ENCODE peak calls at places on chromosomes 12 and 14, in four cellular contexts. One of them, this sample, is unnamed. For H3K27me3 and H3K36me3, the result is how much of the 10 kb centered on the place peaks cover.

GRCh38 chr12:108584456-108585065 is 13.3 kb downstream of the TMEM119 start:
- DNase-seq in HCT116: no peak
- DNase-seq in heart right ventricle: no peak
- DNase-seq in upper lobe of left lung: no peak
- DNase-seq in this sample: no peak

GRCh38 chr12:88805692-88806091 is 225.4 kb upstream of the KITLG start:
- DNase-seq in HCT116: no peak
- DNase-seq in heart right ventricle: no peak
- DNase-seq in upper lobe of left lung: no peak
- DNase-seq in this sample: no peak

GRCh38 chr12:57848208-57848607 is 1.7 kb upstream of the CTDSP2 start:
- DNase-seq in HCT116: no peak
- DNase-seq in heart right ventricle: no peak
- DNase-seq in upper lobe of left lung: no peak
- DNase-seq in this sample: no peak

GRCh38 chr12:81347404-81347803 is 269.5 kb downstream of the ACSS3 start:
- DNase-seq in HCT116: no peak
- DNase-seq in heart right ventricle: no peak
- DNase-seq in upper lobe of left lung: no peak
- DNase-seq in this sample: no peak

GRCh38 chr12:116222358-116222757 is 55.1 kb downstream of the MED13L start:
- DNase-seq in HCT116: peak
- DNase-seq in heart right ventricle: peak
- DNase-seq in upper lobe of left lung: peak
- DNase-seq in this sample: no peak

GRCh38 chr14:101222362-101223090 is 319.0 kb upstream of the RTL1 start:
- DNase-seq in HCT116: no peak
- DNase-seq in heart right ventricle: no peak
- DNase-seq in upper lobe of left lung: no peak
- DNase-seq in this sample: no peak

GRCh38 chr14:88998027-88998426 is 173.6 kb downstream of the TTC8 start:
- DNase-seq in HCT116: no peak
- DNase-seq in heart right ventricle: no peak
- DNase-seq in upper lobe of left lung: no peak
- DNase-seq in this sample: no peak

GRCh38 chr14:32403688-32404087 is 74.6 kb downstream of the AKAP6 start:
- DNase-seq in HCT116: no peak
- DNase-seq in heart right ventricle: no peak
- DNase-seq in upper lobe of left lung: no peak
- DNase-seq in this sample: no peak

GRCh38 chr14:101733211-101733610 is 28.3 kb upstream of the PPP2R5C start:
- DNase-seq in HCT116: peak
- DNase-seq in heart right ventricle: no peak
- DNase-seq in upper lobe of left lung: peak
- DNase-seq in this sample: no peak

GRCh38 chr12:64680235-64680634 is 69.9 kb downstream of the RASSF3 start:
- DNase-seq in HCT116: no peak
- DNase-seq in heart right ventricle: no peak
- DNase-seq in upper lobe of left lung: no peak
- DNase-seq in this sample: no peak

GRCh38 chr12:93526786-93527428 is 45.6 kb upstream of the SOCS2 start:
- DNase-seq in HCT116: peak
- DNase-seq in heart right ventricle: no peak
- DNase-seq in upper lobe of left lung: peak
- DNase-seq in this sample: no peak

GRCh38 chr14:59919582-59920377 is at the start of gene LRRC9:
- DNase-seq in HCT116: no peak
- DNase-seq in heart right ventricle: no peak
- DNase-seq in upper lobe of left lung: peak
- DNase-seq in this sample: peak

GRCh38 chr12:46154221-46154975 is 114.4 kb downstream of the SLC38A1 start:
- DNase-seq in HCT116: peak
- DNase-seq in heart right ventricle: no peak
- DNase-seq in upper lobe of left lung: no peak
- DNase-seq in this sample: no peak

GRCh38 chr12:100114574-100114973 is 28.1 kb downstream of the BLTP3B start:
- DNase-seq in HCT116: no peak
- DNase-seq in heart right ventricle: no peak
- DNase-seq in upper lobe of left lung: no peak
- DNase-seq in this sample: no peak

GRCh38 chr12:89781161-89781560 is 72.5 kb upstream of the ATP2B1 start:
- DNase-seq in HCT116: no peak
- DNase-seq in heart right ventricle: no peak
- DNase-seq in upper lobe of left lung: peak
- DNase-seq in this sample: no peak

GRCh38 chr12:93323625-93324165 is 54.0 kb upstream of the NUDT4 start:
- DNase-seq in HCT116: no peak
- DNase-seq in heart right ventricle: no peak
- DNase-seq in upper lobe of left lung: no peak
- DNase-seq in this sample: no peak

GRCh38 chr14:102827716-102828115 is 50.5 kb downstream of the TRAF3 start:
- DNase-seq in HCT116: no peak
- DNase-seq in heart right ventricle: no peak
- DNase-seq in upper lobe of left lung: no peak
- DNase-seq in this sample: no peak

GRCh38 chr14:93648440-93649168 is 139.7 kb downstream of the PRIMA1 start:
- DNase-seq in HCT116: peak
- DNase-seq in heart right ventricle: no peak
- DNase-seq in upper lobe of left lung: no peak
- DNase-seq in this sample: no peak

GRCh38 chr12:41293011-41293410 is 104.9 kb downstream of the PDZRN4 start:
- DNase-seq in HCT116: peak
- DNase-seq in heart right ventricle: no peak
- DNase-seq in upper lobe of left lung: no peak
- DNase-seq in this sample: no peak

GRCh38 chr14:91636604-91637003 is 95.3 kb downstream of the CATSPERB start:
- DNase-seq in HCT116: no peak
- DNase-seq in heart right ventricle: no peak
- DNase-seq in upper lobe of left lung: no peak
- DNase-seq in this sample: no peak

GRCh38 chr14:95392841-95393240 is 73.1 kb upstream of the CLMN start:
- DNase-seq in HCT116: no peak
- DNase-seq in heart right ventricle: no peak
- DNase-seq in upper lobe of left lung: no peak
- DNase-seq in this sample: no peak

GRCh38 chr12:49201595-49202295 is 12.9 kb upstream of the TUBA1A start:
- DNase-seq in HCT116: no peak
- DNase-seq in heart right ventricle: peak
- DNase-seq in upper lobe of left lung: no peak
- DNase-seq in this sample: no peak

GRCh38 chr12:15636060-15636890 is 152.9 kb downstream of the EPS8 start:
- DNase-seq in HCT116: no peak
- DNase-seq in heart right ventricle: no peak
- DNase-seq in upper lobe of left lung: no peak
- DNase-seq in this sample: no peak

GRCh38 chr12:105352940-105353635 is 22.6 kb downstream of the C12orf75 start:
- DNase-seq in HCT116: no peak
- DNase-seq in heart right ventricle: no peak
- DNase-seq in upper lobe of left lung: no peak
- DNase-seq in this sample: no peak

GRCh38 chr12:121209221-121209620 is 708 bp upstream of the P2RX4 start:
- DNase-seq in HCT116: no peak
- DNase-seq in heart right ventricle: no peak
- DNase-seq in upper lobe of left lung: no peak
- DNase-seq in this sample: no peak

GRCh38 chr14:54188036-54188666 is 208.7 kb upstream of the CDKN3 start:
- DNase-seq in HCT116: no peak
- DNase-seq in heart right ventricle: no peak
- DNase-seq in upper lobe of left lung: no peak
- DNase-seq in this sample: no peak

GRCh38 chr14:20564501-20564997 is 3.7 kb upstream of the RNASE9 start:
- DNase-seq in HCT116: no peak
- DNase-seq in heart right ventricle: no peak
- DNase-seq in upper lobe of left lung: no peak
- DNase-seq in this sample: no peak

GRCh38 chr12:95218164-95218851 is 701 bp downstream of the VEZT start:
- DNase-seq in HCT116: no peak
- DNase-seq in heart right ventricle: no peak
- DNase-seq in upper lobe of left lung: no peak
- DNase-seq in this sample: no peak

GRCh38 chr14:68734231-68734732 is 58.6 kb downstream of the ZFP36L1 start:
- DNase-seq in HCT116: no peak
- DNase-seq in heart right ventricle: no peak
- DNase-seq in upper lobe of left lung: peak
- DNase-seq in this sample: no peak

GRCh38 chr12:53345486-53346195 is 9.5 kb upstream of the SP7 start:
- DNase-seq in HCT116: no peak
- DNase-seq in heart right ventricle: peak
- DNase-seq in upper lobe of left lung: no peak
- DNase-seq in this sample: no peak

GRCh38 chr12:53344824-53345485 is 8.8 kb upstream of the SP7 start:
- DNase-seq in HCT116: no peak
- DNase-seq in heart right ventricle: peak
- DNase-seq in upper lobe of left lung: peak
- DNase-seq in this sample: no peak

GRCh38 chr12:53343978-53344377 is 7.8 kb upstream of the SP7 start:
- DNase-seq in HCT116: no peak
- DNase-seq in heart right ventricle: no peak
- DNase-seq in upper lobe of left lung: no peak
- DNase-seq in this sample: no peak

GRCh38 chr12:53343449-53343848 is 7.3 kb upstream of the SP7 start:
- DNase-seq in HCT116: no peak
- DNase-seq in heart right ventricle: no peak
- DNase-seq in upper lobe of left lung: no peak
- DNase-seq in this sample: no peak

GRCh38 chr12:53344487-53344823 is 8.3 kb upstream of the SP7 start:
- DNase-seq in HCT116: no peak
- DNase-seq in heart right ventricle: no peak
- DNase-seq in upper lobe of left lung: no peak
- DNase-seq in this sample: no peak
- H3K27ac ChIP-seq in HCT116: no peak
- H3K27ac ChIP-seq in heart right ventricle: peak
- H3K27ac ChIP-seq in upper lobe of left lung: peak
- H3K27ac ChIP-seq in this sample: no peak

DNA sequence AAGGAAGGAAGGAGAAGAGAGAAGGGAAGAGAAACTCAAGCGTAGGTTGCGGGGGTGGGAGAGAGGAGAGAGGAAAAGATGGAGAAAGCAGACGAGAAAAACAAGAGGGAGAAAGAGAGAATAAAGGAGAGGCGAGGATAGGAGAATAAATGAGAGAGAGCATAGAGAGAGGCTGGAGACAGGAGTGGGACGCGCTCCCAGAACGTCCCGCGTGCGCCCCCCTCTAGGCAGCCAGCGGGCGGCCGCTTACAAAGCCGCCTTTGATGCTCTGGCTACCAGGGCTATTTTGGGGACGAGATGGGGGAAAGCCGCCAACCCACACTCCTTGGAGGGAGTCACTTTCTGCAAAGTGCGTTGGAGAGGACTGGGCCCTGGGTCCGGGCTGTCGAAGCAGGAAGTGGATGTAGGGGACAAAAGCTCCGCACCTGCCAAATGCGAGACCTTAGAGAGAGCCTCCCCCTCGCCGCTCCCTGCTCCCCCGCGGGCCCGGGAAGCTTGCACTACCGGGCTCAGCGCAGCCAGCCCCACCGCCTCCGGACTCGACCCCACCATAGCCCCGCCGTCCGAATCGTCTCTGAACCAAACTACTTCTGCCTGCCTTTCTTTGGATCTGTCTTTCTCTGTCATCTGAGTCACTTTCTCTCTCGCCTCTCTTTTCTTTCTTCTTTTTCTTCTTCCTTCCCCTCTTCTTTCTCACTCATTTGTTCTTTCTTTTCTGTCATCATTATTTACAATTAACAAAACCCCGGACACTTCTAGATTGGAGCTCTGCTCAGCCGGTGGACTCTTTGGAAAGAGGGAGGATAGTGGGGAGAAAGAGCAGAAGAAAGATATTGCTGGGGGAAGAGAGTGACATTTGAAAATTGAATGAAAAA is 8.0 kb downstream of the ASCL1 start:
- DNase-seq in HCT116: no peak
- DNase-seq in heart right ventricle: no peak
- DNase-seq in upper lobe of left lung: no peak
- DNase-seq in this sample: no peak
- H3K27me3 ChIP-seq in HCT116: under half
- H3K27me3 ChIP-seq in heart right ventricle: half or more
- H3K27me3 ChIP-seq in upper lobe of left lung: under half
- H3K27me3 ChIP-seq in this sample: half or more

GRCh38 chr12:51358496-51358895 is 12.0 kb upstream of the CELA1 start:
- DNase-seq in HCT116: no peak
- DNase-seq in heart right ventricle: no peak
- DNase-seq in upper lobe of left lung: no peak
- DNase-seq in this sample: no peak
- H3K36me3 ChIP-seq in HCT116: under half
- H3K36me3 ChIP-seq in heart right ventricle: under half
- H3K36me3 ChIP-seq in upper lobe of left lung: under half
- H3K36me3 ChIP-seq in this sample: under half

GRCh38 chr14:99758121-99758871 is 34.9 kb upstream of the EML1 start:
- DNase-seq in HCT116: no peak
- DNase-seq in heart right ventricle: no peak
- DNase-seq in upper lobe of left lung: no peak
- DNase-seq in this sample: peak
- H3K27ac ChIP-seq in HCT116: no peak
- H3K27ac ChIP-seq in heart right ventricle: no peak
- H3K27ac ChIP-seq in upper lobe of left lung: peak
- H3K27ac ChIP-seq in this sample: no peak

GRCh38 chr14:100035700-100036099 is 29.5 kb upstream of the EVL start:
- DNase-seq in HCT116: no peak
- DNase-seq in heart right ventricle: no peak
- DNase-seq in upper lobe of left lung: no peak
- DNase-seq in this sample: no peak
- H3K27me3 ChIP-seq in HCT116: under half
- H3K27me3 ChIP-seq in heart right ventricle: under half
- H3K27me3 ChIP-seq in upper lobe of left lung: under half
- H3K27me3 ChIP-seq in this sample: under half

DNA sequence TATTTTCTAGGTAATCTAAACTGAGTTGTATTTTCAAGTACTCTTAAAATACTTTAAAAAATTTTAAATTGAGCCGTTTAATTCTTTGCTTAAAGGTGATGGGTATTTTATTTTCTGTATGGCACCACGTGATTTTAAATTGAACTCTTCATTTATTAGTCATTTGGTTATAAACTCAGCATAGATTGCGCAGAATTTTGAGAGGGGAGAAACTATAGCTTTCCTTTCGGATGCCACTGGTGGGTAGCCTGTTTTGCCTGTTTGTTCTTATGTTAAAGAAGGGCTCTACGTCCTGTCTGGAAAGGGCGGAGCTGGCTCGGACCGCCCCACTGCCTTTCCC is 411 bp upstream of the STYX start:
- DNase-seq in HCT116: no peak
- DNase-seq in heart right ventricle: no peak
- DNase-seq in upper lobe of left lung: no peak
- DNase-seq in this sample: no peak
- H3K36me3 ChIP-seq in HCT116: under half
- H3K36me3 ChIP-seq in heart right ventricle: under half
- H3K36me3 ChIP-seq in upper lobe of left lung: under half
- H3K36me3 ChIP-seq in this sample: under half